ENCODE peak calls at places on chromosomes 7 and 10, in five cellular contexts. One of them, this sample, is unnamed.

GRCh38 chr7:96637531-96637930 is 72.1 kb downstream of the SEM1 start:
- DNase-seq in HepG2: no peak
- DNase-seq in H1: no peak
- DNase-seq in K562: no peak
- DNase-seq in GM12878: no peak
- DNase-seq in this sample: no peak

GRCh38 chr7:70570029-70570428 is 561.9 kb upstream of the GALNT17 start:
- DNase-seq in HepG2: no peak
- DNase-seq in H1: no peak
- DNase-seq in K562: peak; percentile 3
- DNase-seq in GM12878: no peak
- DNase-seq in this sample: no peak

GRCh38 chr7:13050703-13051102 is 363.3 kb downstream of the ARL4A start:
- DNase-seq in HepG2: peak; percentile 28
- DNase-seq in H1: no peak
- DNase-seq in K562: peak; percentile 51
- DNase-seq in GM12878: no peak
- DNase-seq in this sample: no peak

GRCh38 chr7:139043823-139044812 is 8.3 kb upstream of the ZC3HAV1L start:
- DNase-seq in HepG2: peak; percentile 16
- DNase-seq in H1: no peak
- DNase-seq in K562: peak; percentile 88
- DNase-seq in GM12878: no peak
- DNase-seq in this sample: no peak

GRCh38 chr7:34165927-34166550 is 260.7 kb downstream of the BMPER start:
- DNase-seq in HepG2: peak; percentile 25
- DNase-seq in H1: no peak
- DNase-seq in K562: peak; percentile 3
- DNase-seq in GM12878: no peak
- DNase-seq in this sample: peak; percentile 7

GRCh38 chr7:111677848-111678247 is 115.6 kb upstream of the IMMP2L start:
- DNase-seq in HepG2: no peak
- DNase-seq in H1: no peak
- DNase-seq in K562: no peak
- DNase-seq in GM12878: no peak
- DNase-seq in this sample: no peak

GRCh38 chr7:96636342-96636865 is 73.2 kb downstream of the SEM1 start:
- DNase-seq in HepG2: no peak
- DNase-seq in H1: no peak
- DNase-seq in K562: no peak
- DNase-seq in GM12878: no peak
- DNase-seq in this sample: no peak

GRCh38 chr7:40747856-40748255 is 613.1 kb downstream of the SUGCT start:
- DNase-seq in HepG2: no peak
- DNase-seq in H1: no peak
- DNase-seq in K562: no peak
- DNase-seq in GM12878: no peak
- DNase-seq in this sample: no peak

GRCh38 chr10:76428541-76429330 is 997.3 kb downstream of the LRMDA start:
- DNase-seq in HepG2: no peak
- DNase-seq in H1: no peak
- DNase-seq in K562: no peak
- DNase-seq in GM12878: no peak
- DNase-seq in this sample: no peak

GRCh38 chr10:31947144-31947926 is 18.7 kb upstream of the ARHGAP12 start:
- DNase-seq in HepG2: peak; percentile 82
- DNase-seq in H1: no peak
- DNase-seq in K562: peak; percentile 71
- DNase-seq in GM12878: no peak
- DNase-seq in this sample: peak; percentile 79

GRCh38 chr10:132890301-132890700 is 52.1 kb downstream of the CFAP46 start:
- DNase-seq in HepG2: no peak
- DNase-seq in H1: no peak
- DNase-seq in K562: no peak
- DNase-seq in GM12878: no peak
- DNase-seq in this sample: no peak

GRCh38 chr10:95517536-95518454 is 43.4 kb downstream of the SORBS1 start:
- DNase-seq in HepG2: peak; percentile 70
- DNase-seq in H1: no peak
- DNase-seq in K562: peak; percentile 75
- DNase-seq in GM12878: no peak
- DNase-seq in this sample: no peak

GRCh38 chr10:20596065-20596760 is 300.9 kb downstream of the NEBL start:
- DNase-seq in HepG2: no peak
- DNase-seq in H1: no peak
- DNase-seq in K562: no peak
- DNase-seq in GM12878: no peak
- DNase-seq in this sample: no peak

GRCh38 chr10:60735244-60735643 is 43.0 kb upstream of the CDK1 start:
- DNase-seq in HepG2: no peak
- DNase-seq in H1: no peak
- DNase-seq in K562: no peak
- DNase-seq in GM12878: no peak
- DNase-seq in this sample: no peak

GRCh38 chr7:111753968-111754367 is 191.7 kb upstream of the IMMP2L start:
- DNase-seq in HepG2: no peak
- DNase-seq in H1: no peak
- DNase-seq in K562: no peak
- DNase-seq in GM12878: no peak
- DNase-seq in this sample: no peak

GRCh38 chr10:3806603-3807002 is 21.6 kb upstream of the KLF6 start:
- DNase-seq in HepG2: peak; percentile 39
- DNase-seq in H1: no peak
- DNase-seq in K562: no peak
- DNase-seq in GM12878: no peak
- DNase-seq in this sample: no peak

GRCh38 chr10:78408671-78409472 is 375.2 kb downstream of the RPS24 start:
- DNase-seq in HepG2: peak; percentile 7
- DNase-seq in H1: no peak
- DNase-seq in K562: peak; percentile 12
- DNase-seq in GM12878: no peak
- DNase-seq in this sample: no peak

DNA sequence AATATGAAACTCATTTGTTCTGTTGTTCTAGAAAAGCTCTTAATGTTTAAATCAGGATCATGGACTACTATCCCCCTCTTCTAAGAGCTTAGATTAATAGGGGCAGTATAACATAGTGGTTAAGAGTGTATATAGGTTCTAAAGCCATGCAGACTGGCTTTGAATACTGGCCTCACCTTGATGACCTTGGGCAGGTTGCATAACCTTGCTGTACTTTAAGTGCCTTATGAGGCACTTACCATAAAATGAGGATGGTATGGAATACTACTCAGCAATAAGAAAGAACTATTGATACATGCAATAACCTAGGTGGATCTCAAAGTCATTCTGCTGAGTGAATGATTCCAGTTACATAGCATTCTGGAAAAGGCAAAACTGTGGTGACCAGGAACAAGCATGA is 53.6 kb downstream of the GBF1 start:
- DNase-seq in HepG2: no peak
- DNase-seq in H1: no peak
- DNase-seq in K562: no peak
- DNase-seq in GM12878: no peak
- DNase-seq in this sample: no peak
- H3K27ac ChIP-seq in HepG2: no peak overlapping the region
- H3K27ac ChIP-seq in H1: no peak overlapping the region
- H3K27ac ChIP-seq in K562: no peak overlapping the region
- H3K27ac ChIP-seq in GM12878: no peak overlapping the region
- H3K27ac ChIP-seq in this sample: no peak overlapping the region

GRCh38 chr7:108609643-108610042 is 40.0 kb downstream of the DNAJB9 start:
- DNase-seq in HepG2: no peak
- DNase-seq in H1: no peak
- DNase-seq in K562: no peak
- DNase-seq in GM12878: no peak
- DNase-seq in this sample: no peak

GRCh38 chr7:108603922-108604684 is 34.4 kb downstream of the DNAJB9 start:
- DNase-seq in HepG2: no peak
- DNase-seq in H1: no peak
- DNase-seq in K562: no peak
- DNase-seq in GM12878: no peak
- DNase-seq in this sample: no peak

GRCh38 chr7:108605582-108606173 is 36.0 kb downstream of the DNAJB9 start:
- DNase-seq in HepG2: no peak
- DNase-seq in H1: no peak
- DNase-seq in K562: no peak
- DNase-seq in GM12878: no peak
- DNase-seq in this sample: no peak

GRCh38 chr7:108600399-108600798 is 30.7 kb downstream of the DNAJB9 start:
- DNase-seq in HepG2: no peak
- DNase-seq in H1: no peak
- DNase-seq in K562: no peak
- DNase-seq in GM12878: no peak
- DNase-seq in this sample: no peak

DNA sequence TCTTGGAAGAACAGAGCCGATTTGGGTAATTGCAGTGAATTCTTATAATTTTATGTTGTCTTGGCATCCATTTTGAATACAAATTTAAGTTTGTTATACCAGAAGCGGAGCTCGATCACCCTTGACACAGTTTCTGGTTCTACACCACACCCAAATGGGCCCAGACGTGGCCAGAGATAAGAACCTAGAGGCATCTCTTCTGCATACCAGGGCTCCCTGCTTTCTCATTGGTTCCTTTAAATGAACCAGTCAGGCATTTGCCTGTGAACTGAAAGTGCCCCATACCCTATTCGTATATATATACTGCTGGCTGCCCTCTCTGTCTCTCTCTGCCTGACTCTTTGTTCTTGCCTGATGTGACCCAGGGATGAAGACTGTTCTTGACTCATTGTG is 35.0 kb downstream of the DNAJB9 start:
- DNase-seq in HepG2: no peak
- DNase-seq in H1: no peak
- DNase-seq in K562: peak; percentile 68
- DNase-seq in GM12878: no peak
- DNase-seq in this sample: no peak
- TF ChIP-seq SIN3A in HepG2: no peak
- TF ChIP-seq SIN3A in H1: no peak
- TF ChIP-seq SIN3A in K562: no peak
- TF ChIP-seq SIN3A in GM12878: no peak
- TF ChIP-seq SIN3A in this sample: no peak

DNA sequence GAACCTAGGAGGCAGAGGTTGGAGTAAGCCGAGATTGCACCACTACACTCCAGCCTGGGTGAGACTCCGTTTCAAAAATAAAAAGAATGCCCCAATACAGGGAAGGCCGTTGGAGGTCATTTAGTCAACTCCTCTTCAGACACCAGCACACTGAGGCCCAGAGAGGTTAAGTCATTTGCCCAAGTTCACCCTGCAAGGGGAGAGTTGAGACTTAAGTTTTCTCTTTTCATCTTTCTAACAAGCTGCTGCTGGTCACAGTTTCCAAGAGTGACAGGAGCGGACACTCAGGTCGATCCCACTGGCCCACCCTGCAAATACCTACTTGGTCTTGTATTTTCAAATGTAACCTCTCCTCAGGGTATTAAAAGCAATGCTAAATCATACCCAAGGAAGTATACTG is 30.4 kb upstream of the VCL start:
- DNase-seq in HepG2: no peak
- DNase-seq in H1: no peak
- DNase-seq in K562: no peak
- DNase-seq in GM12878: no peak
- DNase-seq in this sample: no peak
- TF ChIP-seq CEBPB in HepG2: no peak
- TF ChIP-seq CEBPB in H1: no peak
- TF ChIP-seq CEBPB in K562: no peak
- TF ChIP-seq CEBPB in GM12878: no peak
- TF ChIP-seq CEBPB in this sample: no peak

GRCh38 chr7:120055300-120055699 is 217.7 kb upstream of the KCND2 start:
- DNase-seq in HepG2: no peak
- DNase-seq in H1: no peak
- DNase-seq in K562: no peak
- DNase-seq in GM12878: no peak
- DNase-seq in this sample: peak; percentile 13
- H3K27ac ChIP-seq in HepG2: no peak overlapping the region
- H3K27ac ChIP-seq in H1: no peak overlapping the region
- H3K27ac ChIP-seq in K562: no peak overlapping the region
- H3K27ac ChIP-seq in GM12878: no peak overlapping the region
- H3K27ac ChIP-seq in this sample: no peak overlapping the region

GRCh38 chr7:93719546-93719945 is 145.0 kb upstream of the CALCR start:
- DNase-seq in HepG2: no peak
- DNase-seq in H1: no peak
- DNase-seq in K562: peak; percentile 24
- DNase-seq in GM12878: no peak
- DNase-seq in this sample: no peak
- TF ChIP-seq SIN3A in HepG2: no peak
- TF ChIP-seq SIN3A in H1: no peak
- TF ChIP-seq SIN3A in K562: no peak
- TF ChIP-seq SIN3A in GM12878: no peak
- TF ChIP-seq SIN3A in this sample: no peak

GRCh38 chr7:91850455-91850854 is 30.0 kb downstream of the MTERF1 start:
- DNase-seq in HepG2: no peak
- DNase-seq in H1: no peak
- DNase-seq in K562: no peak
- DNase-seq in GM12878: no peak
- DNase-seq in this sample: peak; percentile 64
- TF ChIP-seq CEBPB in HepG2: no peak
- TF ChIP-seq CEBPB in H1: no peak
- TF ChIP-seq CEBPB in K562: no peak
- TF ChIP-seq CEBPB in GM12878: no peak
- TF ChIP-seq CEBPB in this sample: peak; percentile 41

This sample was measured in HCT116.